ENCODE peak calls at places on chromosomes 11 and 22, in nine cellular contexts. W is activated T-helper 1 cell treated with anti-CD3 and anti-CD28 coated beads, Interleukin-12 subunit alpha, Interleukin-12 subunit beta, Interleukin-2, Interleukin-4 antibody, amounts not matched to agents 30 ng/mL and 10 ng/mL and 1 ng/mL, durations not matched to agents 14 hours and 24 hours and 36 hours; Q is NAMALWA; V is esophagus squamous epithelium; M is stimulated activated CD4-positive, alpha-beta T cell treated with anti-CD3 and anti-CD28 coated beads, Interleukin-4, amount 100 ng/mL, for 24 hours; U is thoracic aorta; D is Caki2; H is fibroblast of lung; S is nephron progenitor cell. G is an unnamed sample.

GRCh38 chr11:22634897-22635629 is 9.4 kb upstream of the FANCF start:
- DNase-seq in W (no peak), Q (peak; percentile 27), V (no peak), M (no peak), U (no peak), D (peak; percentile 55), H (peak; percentile 20), S (no peak), G (no peak)

GRCh38 chr11:33542921-33543320 is 157.7 kb downstream of the C11orf91 start:
- DNase-seq in W (no peak), Q (peak; percentile 56), V (no peak), M (peak; percentile 38), U (no peak), D (peak; percentile 26), H (peak; percentile 39), S (peak; percentile 57), G (no peak)

GRCh38 chr11:2481253-2481652 is 36.4 kb downstream of the KCNQ1 start:
- DNase-seq in W (no peak), Q (no peak), V (no peak), M (no peak), U (no peak), D (no peak), H (no peak), S (no peak), G (no peak)

GRCh38 chr22:22195265-22196017 is 49.1 kb upstream of the VPREB1 start:
- DNase-seq in W (peak; percentile 64), Q (peak; percentile 94), V (no peak), M (peak; percentile 84), U (no peak), D (peak; percentile 65), H (peak; percentile 26), S (peak; percentile 89), G (peak; percentile 78)

GRCh38 chr22:46569055-46569847 is 31.8 kb upstream of the CELSR1 start:
- DNase-seq in W (no peak), Q (no peak), V (no peak), M (no peak), U (no peak), D (no peak), H (no peak), S (no peak), G (no peak)

GRCh38 chr11:63608353-63609345 is 5.6 kb downstream of the PLAAT3 start:
- DNase-seq in W (no peak), Q (no peak), V (no peak), M (no peak), U (no peak), D (peak; percentile 89), H (peak; percentile 91), S (no peak), G (no peak)

GRCh38 chr11:61602775-61603569 is 22.1 kb upstream of the SYT7 start:
- DNase-seq in W (no peak), Q (no peak), V (no peak), M (no peak), U (peak; percentile 39), D (peak; percentile 85), H (peak; percentile 97), S (peak; percentile 28), G (no peak)

GRCh38 chr11:69125861-69126260 is 29.9 kb upstream of the SMIM38 start:
- DNase-seq in W (no peak), Q (no peak), V (no peak), M (no peak), U (no peak), D (no peak), H (no peak), S (no peak), G (no peak)

GRCh38 chr11:69311767-69312385 is 17.9 kb downstream of the MYEOV start:
- DNase-seq in W (no peak), Q (no peak), V (no peak), M (no peak), U (no peak), D (no peak), H (no peak), S (no peak), G (no peak)

GRCh38 chr11:133467686-133468085 is 64.6 kb downstream of the OPCML start:
- DNase-seq in W (no peak), Q (no peak), V (no peak), M (no peak), U (no peak), D (no peak), H (no peak), S (no peak), G (no peak)

GRCh38 chr11:94325681-94326080 is 21.3 kb downstream of the IZUMO1R start:
- DNase-seq in W (peak; percentile 44), Q (peak; percentile 58), V (no peak), M (peak; percentile 22), U (no peak), D (no peak), H (no peak), S (peak; percentile 49), G (peak; percentile 8)

GRCh38 chr11:27524155-27524554 is 17.6 kb upstream of the LIN7C start:
- DNase-seq in W (no peak), Q (peak; percentile 16), V (no peak), M (no peak), U (no peak), D (peak; percentile 36), H (peak; percentile 63), S (no peak), G (no peak)

GRCh38 chr11:279966-280761 is 2.0 kb downstream of the NLRP6 start:
- DNase-seq in W (no peak), Q (no peak), V (no peak), M (peak; percentile 44), U (no peak), D (peak; percentile 70), H (peak; percentile 36), S (no peak), G (peak; percentile 36)

GRCh38 chr22:20117656-20118571 is 888 bp upstream of the TRMT2A start:
- DNase-seq in W (peak; percentile 61), Q (peak; percentile 47), V (no peak), M (peak; percentile 87), U (no peak), D (no peak), H (peak; percentile 51), S (peak; percentile 42), G (no peak)

GRCh38 chr11:12249590-12250260 is 127.6 kb upstream of the PARVA start:
- DNase-seq in W (no peak), Q (peak; percentile 17), V (no peak), M (no peak), U (no peak), D (no peak), H (no peak), S (no peak), G (no peak)

GRCh38 chr11:29171350-29171950 is 845.4 kb downstream of the KCNA4 start:
- DNase-seq in W (no peak), Q (no peak), V (no peak), M (no peak), U (no peak), D (no peak), H (peak; percentile 77), S (no peak), G (no peak)

GRCh38 chr11:106695506-106695905 is 322.8 kb downstream of the GUCY1A2 start:
- DNase-seq in W (no peak), Q (no peak), V (no peak), M (no peak), U (no peak), D (peak; percentile 56), H (peak; percentile 88), S (no peak), G (no peak)

GRCh38 chr11:45232341-45233080 is 53.6 kb downstream of the SYT13 start:
- DNase-seq in W (no peak), Q (no peak), V (no peak), M (no peak), U (no peak), D (no peak), H (no peak), S (no peak), G (no peak)

GRCh38 chr11:120097721-120098385 is 40.1 kb downstream of the TRIM29 start:
- DNase-seq in W (no peak), Q (no peak), V (no peak), M (no peak), U (no peak), D (no peak), H (no peak), S (no peak), G (no peak)

GRCh38 chr11:121500717-121501116 is 48.0 kb upstream of the SORL1-AS1 start:
- DNase-seq in W (no peak), Q (no peak), V (no peak), M (no peak), U (no peak), D (no peak), H (no peak), S (no peak), G (no peak)

GRCh38 chr11:128734439-128735224 is 40.8 kb downstream of the FLI1 start:
- DNase-seq in W (no peak), Q (peak; percentile 62), V (peak; percentile 9), M (no peak), U (no peak), D (no peak), H (no peak), S (no peak), G (no peak)

GRCh38 chr11:92125316-92125715 is 99.3 kb upstream of the FAT3 start:
- DNase-seq in W (no peak), Q (no peak), V (no peak), M (no peak), U (no peak), D (no peak), H (peak; percentile 53), S (no peak), G (no peak)

GRCh38 chr11:44066732-44067131 is 662 bp downstream of the ACCS start:
- DNase-seq in W (no peak), Q (no peak), V (no peak), M (no peak), U (no peak), D (no peak), H (peak; percentile 72), S (no peak), G (no peak)

GRCh38 chr22:45757068-45757467 is 85.4 kb downstream of the ATXN10 start:
- DNase-seq in W (no peak), Q (no peak), V (no peak), M (no peak), U (no peak), D (no peak), H (peak; percentile 59), S (peak; percentile 50), G (no peak)

GRCh38 chr11:75174781-75175370 is 24.0 kb downstream of the SLCO2B1 start:
- DNase-seq in W (peak; percentile 12), Q (no peak), V (no peak), M (no peak), U (no peak), D (no peak), H (peak; percentile 36), S (peak; percentile 19), G (no peak)

GRCh38 chr11:61021661-61022212 is 50.3 kb downstream of the CD6 start:
- DNase-seq in W (peak; percentile 78), Q (peak; percentile 13), V (no peak), M (peak; percentile 86), U (no peak), D (no peak), H (no peak), S (peak; percentile 33), G (peak; percentile 91)

GRCh38 chr11:30697032-30697431 is 110.9 kb upstream of the MPPED2 start:
- DNase-seq in W (no peak), Q (no peak), V (no peak), M (no peak), U (no peak), D (no peak), H (no peak), S (no peak), G (no peak)

GRCh38 chr11:74322667-74323066 is 11.2 kb upstream of the P4HA3 start:
- DNase-seq in W (no peak), Q (no peak), V (no peak), M (no peak), U (peak; percentile 64), D (no peak), H (peak; percentile 49), S (no peak), G (no peak)

GRCh38 chr22:27008454-27008853 is 351.1 kb downstream of the MIAT start:
- DNase-seq in W (no peak), Q (no peak), V (no peak), M (no peak), U (no peak), D (no peak), H (no peak), S (no peak), G (no peak)

GRCh38 chr11:1513326-1514296 is 27.0 kb upstream of the MOB2 start:
- DNase-seq in W (no peak), Q (no peak), V (no peak), M (no peak), U (no peak), D (no peak), H (no peak), S (no peak), G (no peak)

GRCh38 chr11:70423523-70424505 is 25.5 kb downstream of the CTTN start:
- DNase-seq in W (no peak), Q (no peak), V (no peak), M (peak; percentile 39), U (no peak), D (peak; percentile 73), H (peak; percentile 92), S (no peak), G (no peak)

G was measured in effector CD4-positive, alpha-beta T cell.